ENCODE peak calls at places on chromosomes 4 and X, in nine cellular contexts. E is GM23248; P is left ventricle myocardium inferior; V is BE2C; U is lower lobe of right lung; M is hepatocyte; Z is sigmoid colon; L is CD4-positive, alpha-beta memory T cell; A is heart left ventricle. B is an unnamed sample. For H3K4me1, the result is how much of the 10 kb centered on the place peaks cover.

GRCh38 chrX:17580529-17581155 is 156.7 kb upstream of the SCML1 start:
- DNase-seq in E (peak), P (no peak), V (no peak), U (no peak), M (peak), Z (peak), L (no peak), A (no peak), B (no peak)

GRCh38 chr4:17475481-17475880 is 36.4 kb downstream of the QDPR start:
- DNase-seq in E (peak), P (no peak), V (no peak), U (no peak), M (no peak), Z (no peak), L (no peak), A (no peak), B (no peak)

GRCh38 chr4:22485751-22486150 is 30.1 kb downstream of the ADGRA3 start:
- DNase-seq in E (peak), P (no peak), V (no peak), U (no peak), M (no peak), Z (no peak), L (no peak), A (no peak), B (peak)

GRCh38 chr4:94533405-94534223 is 81.9 kb downstream of the PDLIM5 start:
- DNase-seq in E (no peak), P (no peak), V (no peak), U (no peak), M (no peak), Z (no peak), L (no peak), A (no peak), B (no peak)

GRCh38 chr4:1347410-1347864 is 429 bp downstream of the UVSSA start:
- DNase-seq in E (peak), P (peak), V (peak), U (peak), M (peak), Z (peak), L (no peak), A (peak), B (peak)

GRCh38 chr4:12588572-12588971 is 895.6 kb downstream of the RAB28 start:
- DNase-seq in E (no peak), P (no peak), V (no peak), U (no peak), M (no peak), Z (no peak), L (no peak), A (no peak), B (no peak)

GRCh38 chrX:88937616-88938015 is 190.6 kb downstream of the CPXCR1 start:
- DNase-seq in E (no peak), P (no peak), V (no peak), U (no peak), M (no peak), Z (no peak), L (no peak), A (no peak), B (no peak)

GRCh38 chrX:120755066-120755846 is 120.4 kb downstream of the CT47B1 start:
- DNase-seq in E (no peak), P (no peak), V (no peak), U (no peak), M (peak), Z (no peak), L (peak), A (no peak), B (peak)

GRCh38 chrX:64975989-64976672 is at the start of gene ZC4H2:
- DNase-seq in E (peak), P (peak), V (peak), U (peak), M (peak), Z (peak), L (peak), A (peak), B (peak)

GRCh38 chr4:122458625-122459024 is 2.1 kb upstream of the IL2 start:
- DNase-seq in E (peak), P (no peak), V (no peak), U (no peak), M (peak), Z (no peak), L (peak), A (no peak), B (no peak)

GRCh38 chr4:146415829-146416228 is 105.9 kb downstream of the SLC10A7 start:
- DNase-seq in E (no peak), P (no peak), V (no peak), U (no peak), M (no peak), Z (no peak), L (no peak), A (no peak), B (no peak)

GRCh38 chrX:66004928-66005831 is 34.7 kb downstream of the VSIG4 start:
- DNase-seq in E (no peak), P (no peak), V (no peak), U (no peak), M (no peak), Z (no peak), L (peak), A (no peak), B (no peak)
- H3K4me3 ChIP-seq in E (no peak), P (no peak), V (no peak), U (no peak), M (no peak), Z (no peak), L (no peak), A (no peak), B (no peak)

DNA sequence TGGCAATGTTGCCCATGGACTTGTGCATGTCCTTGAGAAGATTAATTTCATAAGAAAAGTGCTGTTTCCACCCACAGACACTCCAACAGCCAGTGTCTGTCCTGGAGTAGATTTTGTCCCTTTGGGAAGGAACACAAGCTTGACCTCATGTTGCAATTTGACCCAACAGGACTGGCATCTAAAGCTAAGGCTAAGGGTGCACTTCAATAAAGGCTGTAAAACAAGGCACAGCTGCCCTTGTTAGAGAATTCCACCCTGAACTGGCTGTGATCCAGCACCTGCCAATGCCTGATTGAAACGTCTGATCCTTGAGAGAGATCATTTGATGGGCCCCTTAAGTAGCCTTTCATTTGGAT is 56.3 kb downstream of the CD99L2 start:
- DNase-seq in E (no peak), P (no peak), V (no peak), U (no peak), M (no peak), Z (no peak), L (no peak), A (no peak), B (no peak)
- H3K4me1 ChIP-seq in E (under half), P (under half), V (under half), U (under half), M (under half), Z (under half), L (under half), A (under half), B (under half)

DNA sequence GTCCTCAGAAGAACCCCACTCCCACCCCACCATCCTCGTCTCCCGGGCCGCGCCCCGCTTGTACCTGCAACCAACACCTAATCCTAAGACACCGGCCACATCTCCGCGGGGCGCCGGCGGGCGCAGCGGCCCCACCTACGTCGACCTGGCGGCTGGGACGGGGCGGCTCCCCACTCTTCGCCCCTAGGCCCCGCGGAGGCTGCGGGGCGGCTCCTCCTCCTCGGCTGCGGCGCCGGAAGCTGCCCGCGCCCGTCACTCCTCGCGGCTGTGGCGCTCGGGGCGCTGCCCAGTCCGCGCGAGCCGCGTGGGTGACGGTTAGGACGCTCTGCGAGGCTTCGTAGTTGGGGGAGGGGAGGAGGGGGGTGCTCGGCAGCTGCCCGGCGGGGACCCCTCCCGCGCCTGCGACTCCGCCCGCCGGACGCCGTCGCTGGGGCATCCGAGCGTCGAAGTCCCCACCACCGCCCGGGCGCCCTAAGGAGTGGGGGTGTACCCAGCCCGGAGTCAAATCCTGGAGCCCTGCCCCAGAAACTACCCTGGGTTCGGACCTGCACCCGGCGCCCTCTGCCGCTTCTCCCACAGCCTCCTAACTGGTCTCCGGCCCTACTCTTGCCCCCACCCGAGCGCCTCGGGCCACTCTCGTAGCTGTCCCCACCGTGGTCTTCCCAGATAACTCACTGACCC is at the start of gene CCDC158:
- DNase-seq in E (peak), P (peak), V (peak), U (no peak), M (no peak), Z (no peak), L (peak), A (peak), B (peak)
- H3K4me3 ChIP-seq in E (peak), P (peak), V (peak), U (peak), M (no peak), Z (peak), L (no peak), A (peak), B (peak)

DNA sequence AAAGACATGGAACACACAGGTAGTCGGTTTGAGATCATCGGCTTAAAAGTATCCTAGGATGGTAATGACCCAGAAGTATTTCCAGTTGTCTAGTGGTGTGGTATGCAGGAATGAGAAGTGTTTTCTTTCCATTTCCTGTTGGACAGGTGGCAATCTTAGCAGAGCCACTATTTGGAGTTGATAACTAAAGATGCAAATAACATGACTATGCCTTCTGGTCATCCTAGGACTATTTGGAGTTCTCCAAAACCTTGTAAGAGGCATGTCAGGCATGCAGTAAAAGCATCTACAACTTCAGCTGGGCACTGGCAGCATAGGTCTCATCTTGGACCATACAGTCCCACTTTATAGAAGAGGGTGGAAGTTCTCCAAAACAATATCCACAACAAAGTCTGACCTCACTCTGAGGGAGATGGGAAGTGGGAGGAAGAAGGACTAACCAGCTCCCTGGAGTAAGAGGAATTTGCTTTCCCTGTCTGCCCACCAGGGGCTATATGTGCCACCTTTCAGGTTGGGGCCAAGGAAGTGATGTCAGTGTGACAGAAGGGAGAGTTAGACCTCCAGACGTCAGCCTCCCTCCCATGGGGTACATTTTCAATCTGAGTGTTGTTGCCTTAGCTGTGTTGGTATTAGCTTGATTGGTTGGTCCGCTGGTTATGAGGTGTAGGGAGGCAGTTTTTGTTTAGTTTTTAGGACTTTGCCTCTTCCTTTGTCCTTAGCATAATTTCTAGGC is 101.2 kb upstream of the MYOZ2 start:
- DNase-seq in E (no peak), P (no peak), V (no peak), U (no peak), M (no peak), Z (no peak), L (no peak), A (no peak), B (no peak)
- H3K4me1 ChIP-seq in E (under half), P (half or more), V (under half), U (under half), M (under half), Z (half or more), L (under half), A (under half), B (under half)